ENCODE peak calls at places on chromosomes 12 and 14, in eight cellular contexts. U is cardiac muscle cell, D is foreskin fibroblast, J is epithelial cell of esophagus, W is ovary, Q is RWPE2, S is fibroblast of mammary gland, G is sigmoid colon. K is an unnamed sample.
A peak's percentile ranks its signal among the peaks of the same experiment; 100 is the strongest.

GRCh38 chr14:69617796-69618195 is 6.4 kb downstream of the SUSD6 start:
- DNase-seq in U (no peak), D (no peak), J (no peak), W (no peak), Q (no peak), S (no peak), G (no peak), K (no peak)

GRCh38 chr14:100618763-100619320 is 31.6 kb upstream of the BEGAIN start:
- DNase-seq in U (no peak), D (no peak), J (no peak), W (no peak), Q (peak; percentile 26), S (no peak), G (peak; percentile 6), K (no peak)

GRCh38 chr14:64709126-64709525 is 4.9 kb downstream of the PLEKHG3 start:
- DNase-seq in U (no peak), D (no peak), J (no peak), W (no peak), Q (peak; percentile 29), S (no peak), G (peak; percentile 50), K (no peak)

GRCh38 chr14:101843665-101844064 is 82.2 kb downstream of the PPP2R5C start:
- DNase-seq in U (no peak), D (no peak), J (no peak), W (no peak), Q (no peak), S (peak; percentile 21), G (no peak), K (no peak)

GRCh38 chr14:67650161-67650560 is 24.3 kb downstream of the VTI1B start:
- DNase-seq in U (no peak), D (no peak), J (no peak), W (no peak), Q (no peak), S (no peak), G (no peak), K (no peak)

GRCh38 chr12:34354239-34355200 is 332.2 kb downstream of the ALG10 start:
- DNase-seq in U (no peak), D (no peak), J (no peak), W (no peak), Q (no peak), S (no peak), G (no peak), K (no peak)

GRCh38 chr12:51591020-51591901 is at the start of gene SCN8A:
- DNase-seq in U (peak; percentile 34), D (peak; percentile 74), J (peak; percentile 3), W (peak; percentile 62), Q (peak; percentile 61), S (peak; percentile 29), G (no peak), K (peak; percentile 23)

GRCh38 chr14:103686831-103687485 is 28.3 kb downstream of the XRCC3 start:
- DNase-seq in U (peak; percentile 81), D (no peak), J (no peak), W (peak; percentile 43), Q (no peak), S (no peak), G (no peak), K (no peak)

GRCh38 chr12:79455314-79455713 is 235.4 kb downstream of the PAWR start:
- DNase-seq in U (peak; percentile 57), D (no peak), J (no peak), W (no peak), Q (no peak), S (peak; percentile 44), G (no peak), K (peak; percentile 31)

GRCh38 chr12:25960176-25960575 is 1.7 kb downstream of the RASSF8 start:
- DNase-seq in U (peak; percentile 57), D (peak; percentile 26), J (peak; percentile 17), W (peak; percentile 46), Q (no peak), S (peak; percentile 44), G (peak; percentile 75), K (no peak)
- H3K4me3 ChIP-seq in U (peak overlapping the region; percentile 99), D (peak overlapping the region; percentile 73), J (peak overlapping the region; percentile 50), W (peak overlapping the region; percentile 55), Q (peak overlapping the region; percentile 91), S (peak overlapping the region; percentile 79), G (peak overlapping the region; percentile 71), K (peak overlapping the region; percentile 64)

DNA sequence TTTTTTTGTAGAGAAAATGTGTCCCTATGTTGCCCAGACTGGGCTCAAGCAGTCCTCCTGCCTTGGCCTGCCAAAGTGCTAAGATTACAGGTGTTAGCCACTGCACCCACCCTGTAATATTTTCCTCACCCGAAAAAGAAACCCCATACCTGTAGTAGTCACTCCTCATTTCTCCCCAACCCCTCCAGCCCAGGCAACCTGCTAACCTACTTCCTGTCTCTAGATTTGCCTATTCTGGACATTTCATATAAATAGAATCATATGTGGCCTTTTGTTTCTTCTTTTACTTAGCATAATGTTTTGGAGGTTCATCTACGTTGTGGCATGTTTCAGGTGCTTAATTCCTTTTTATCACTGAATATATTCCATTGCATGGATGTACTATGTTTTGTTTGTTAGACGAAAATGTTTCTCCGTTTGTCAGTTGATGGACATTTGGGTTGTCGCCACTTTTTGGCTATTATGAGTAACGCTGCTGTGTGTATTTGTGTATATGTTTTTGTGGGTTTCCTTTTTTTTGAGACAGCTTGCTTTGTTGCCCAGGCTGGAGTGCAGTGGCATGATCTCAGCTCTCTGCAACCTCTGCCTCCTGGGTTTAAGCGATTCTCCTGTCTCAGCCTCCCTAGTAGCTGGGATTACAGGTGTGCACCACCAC is 6.2 kb downstream of the ANKRD13A start:
- DNase-seq in U (no peak), D (no peak), J (no peak), W (no peak), Q (no peak), S (no peak), G (no peak), K (no peak)
- H3K4me3 ChIP-seq in U (no peak overlapping the region), D (no peak overlapping the region), J (no peak overlapping the region), W (no peak overlapping the region), Q (no peak overlapping the region), S (no peak overlapping the region), G (no peak overlapping the region), K (no peak overlapping the region)

GRCh38 chr12:7439579-7440505 is 4.1 kb downstream of the CD163L1 start:
- DNase-seq in U (peak; percentile 76), D (peak; percentile 52), J (peak; percentile 65), W (no peak), Q (no peak), S (peak; percentile 64), G (no peak), K (peak; percentile 18)
- H3K4me3 ChIP-seq in U (peak overlapping the region; percentile 36), D (peak overlapping the region; percentile 58), J (peak overlapping the region; percentile 41), W (no peak overlapping the region), Q (peak overlapping the region; percentile 18), S (peak overlapping the region; percentile 39), G (no peak overlapping the region), K (peak overlapping the region; percentile 49)

GRCh38 chr14:28780843-28781503 is 14.4 kb downstream of the FOXG1 start:
- DNase-seq in U (no peak), D (no peak), J (no peak), W (no peak), Q (no peak), S (no peak), G (no peak), K (no peak)

GRCh38 chr14:28783593-28784143 is 17.1 kb downstream of the FOXG1 start:
- DNase-seq in U (no peak), D (no peak), J (no peak), W (no peak), Q (no peak), S (no peak), G (no peak), K (no peak)

GRCh38 chr14:28785096-28785952 is 18.7 kb downstream of the FOXG1 start:
- DNase-seq in U (peak; percentile 24), D (no peak), J (no peak), W (peak; percentile 40), Q (no peak), S (no peak), G (no peak), K (no peak)

GRCh38 chr14:28779416-28779941 is 12.9 kb downstream of the FOXG1 start:
- DNase-seq in U (no peak), D (no peak), J (no peak), W (no peak), Q (no peak), S (no peak), G (no peak), K (no peak)

DNA sequence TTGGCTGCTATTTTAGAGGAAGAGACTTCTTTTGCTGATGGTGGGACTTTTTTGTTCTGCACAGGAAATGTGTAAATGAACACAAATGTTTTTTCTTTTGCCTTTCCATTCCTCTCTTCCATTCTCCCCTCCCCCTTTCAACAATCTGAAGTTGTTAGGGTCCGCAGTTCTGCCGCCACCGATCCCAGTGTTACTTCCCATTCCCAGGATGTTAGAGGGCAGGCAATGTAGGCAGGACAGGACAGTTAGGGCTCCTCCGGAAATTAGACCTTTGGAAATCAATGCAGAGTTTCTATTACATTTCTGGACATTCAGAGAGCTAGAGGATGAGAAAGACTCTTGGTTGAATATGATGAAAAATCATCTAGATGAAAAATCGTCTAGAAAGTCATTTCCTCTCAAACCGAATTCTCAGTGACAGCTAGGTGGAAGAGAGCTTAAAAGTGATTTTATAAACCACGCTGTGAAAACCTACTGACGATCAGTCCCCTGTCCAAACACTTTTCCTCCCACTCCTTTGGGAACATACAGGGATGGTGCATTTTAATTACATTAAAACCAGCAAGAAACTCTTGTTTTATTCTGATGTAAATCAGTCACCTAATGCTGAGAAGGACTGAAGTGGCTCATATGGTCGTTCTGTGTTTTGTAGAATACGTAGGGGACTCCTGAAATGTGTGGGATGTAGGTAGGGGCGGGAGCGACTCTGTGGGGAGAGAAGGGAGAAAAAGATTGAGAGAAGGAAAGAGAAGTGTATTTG is 17.9 kb downstream of the FOXG1 start:
- DNase-seq in U (no peak), D (no peak), J (no peak), W (no peak), Q (no peak), S (no peak), G (no peak), K (no peak)
- H3K4me3 ChIP-seq in U (peak overlapping the region; percentile 41), D (peak overlapping the region; percentile 49), J (no peak overlapping the region), W (no peak overlapping the region), Q (no peak overlapping the region), S (no peak overlapping the region), G (no peak overlapping the region), K (peak overlapping the region; percentile 54)

DNA sequence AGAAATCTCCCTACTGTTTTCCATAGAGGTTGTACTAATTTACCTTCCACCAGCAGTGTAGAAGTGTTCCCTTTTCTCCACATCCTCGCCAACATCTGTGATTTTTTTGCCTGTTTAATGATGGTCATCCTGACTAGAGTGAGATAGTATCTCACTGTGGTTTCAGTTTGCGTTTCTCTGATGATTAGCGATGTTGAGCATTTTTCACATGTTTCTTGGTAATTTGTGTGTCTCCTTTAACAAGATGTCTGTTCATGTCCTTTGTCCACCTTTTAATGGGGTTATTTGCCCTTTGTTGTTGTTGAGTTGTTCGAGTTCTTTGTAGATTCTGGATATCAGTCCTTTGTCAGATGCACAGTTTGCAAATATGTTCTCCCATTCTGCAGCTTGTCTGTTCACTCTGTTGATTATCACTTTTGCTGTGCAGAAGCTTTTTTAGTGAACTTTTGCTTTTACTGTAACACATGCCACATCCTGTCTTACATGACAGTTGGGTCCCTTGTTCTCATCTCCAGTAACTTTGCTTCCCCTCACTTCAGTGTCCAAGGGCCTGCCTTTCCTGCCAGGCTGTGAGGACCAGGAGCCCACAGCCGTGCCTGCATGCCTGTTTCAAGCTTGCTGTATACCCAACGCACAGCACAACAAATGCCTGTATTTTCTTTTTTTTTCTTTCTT is 64.9 kb downstream of the SPRING1 start:
- DNase-seq in U (no peak), D (no peak), J (no peak), W (no peak), Q (no peak), S (no peak), G (no peak), K (no peak)
- H3K4me3 ChIP-seq in U (no peak overlapping the region), D (no peak overlapping the region), J (no peak overlapping the region), W (no peak overlapping the region), Q (no peak overlapping the region), S (no peak overlapping the region), G (no peak overlapping the region), K (no peak overlapping the region)

K was measured in skeletal muscle cell.